ENCODE peak calls at places on chromosomes 1 and 21, in five cellular contexts. P is H9, B is T follicular helper cell, H is fibroblast of the conjunctiva, Y is EL. K is an unnamed sample.

GRCh38 chr1:225480825-225481434 is 53.1 kb upstream of the LBR start:
- DNase-seq in P (peak), B (peak), H (no peak), Y (peak), K (no peak)

GRCh38 chr21:15221799-15222386 is 157.1 kb upstream of the NRIP1 start:
- DNase-seq in P (peak), B (no peak), H (peak), Y (peak), K (no peak)

GRCh38 chr1:39269791-39270342 is 65.4 kb downstream of the MACF1 start:
- DNase-seq in P (no peak), B (no peak), H (peak), Y (peak), K (no peak)

GRCh38 chr1:78355646-78356045 is 135.1 kb upstream of the PTGFR start:
- DNase-seq in P (no peak), B (no peak), H (peak), Y (no peak), K (no peak)

GRCh38 chr1:18560692-18561091 is 70.0 kb upstream of the PAX7 start:
- DNase-seq in P (peak), B (no peak), H (no peak), Y (no peak), K (no peak)

GRCh38 chr1:1760345-1760650 is 18.0 kb downstream of the NADK start:
- DNase-seq in P (no peak), B (no peak), H (no peak), Y (no peak), K (no peak)

GRCh38 chr1:178684542-178685000 is 40.5 kb upstream of the RALGPS2 start:
- DNase-seq in P (no peak), B (no peak), H (peak), Y (peak), K (no peak)

GRCh38 chr1:93516164-93516563 is 68.2 kb downstream of the FNBP1L start:
- DNase-seq in P (no peak), B (no peak), H (no peak), Y (no peak), K (no peak)

GRCh38 chr1:118151312-118151937 is 33.6 kb downstream of the SPAG17 start:
- DNase-seq in P (peak), B (no peak), H (peak), Y (peak), K (peak)

GRCh38 chr1:246280551-246280950 is 226.5 kb downstream of the SMYD3 start:
- DNase-seq in P (no peak), B (no peak), H (peak), Y (peak), K (no peak)

GRCh38 chr1:220483700-220484099 is 44.2 kb upstream of the MARK1 start:
- DNase-seq in P (no peak), B (no peak), H (no peak), Y (no peak), K (no peak)

GRCh38 chr1:2258996-2259395 is 30.9 kb downstream of the SKI start:
- DNase-seq in P (no peak), B (peak), H (no peak), Y (no peak), K (peak)

GRCh38 chr1:117607471-117607870 is 1.6 kb downstream of the TENT5C start:
- DNase-seq in P (no peak), B (peak), H (no peak), Y (no peak), K (no peak)

GRCh38 chr1:3656450-3657095 is 4.3 kb downstream of the TP73 start:
- DNase-seq in P (no peak), B (no peak), H (no peak), Y (no peak), K (peak)

GRCh38 chr1:39109653-39110052 is 83.5 kb downstream of the NDUFS5 start:
- DNase-seq in P (no peak), B (no peak), H (no peak), Y (no peak), K (no peak)

GRCh38 chr1:198655464-198656121 is 16.8 kb downstream of the PTPRC start:
- DNase-seq in P (no peak), B (no peak), H (no peak), Y (peak), K (no peak)

GRCh38 chr1:30708361-30708728 is 15.0 kb downstream of the MATN1 start:
- DNase-seq in P (no peak), B (no peak), H (no peak), Y (no peak), K (no peak)

GRCh38 chr1:3564921-3565831 is 46.1 kb downstream of the MEGF6 start:
- DNase-seq in P (peak), B (no peak), H (no peak), Y (peak), K (no peak)

GRCh38 chr1:164733070-164733469 is 174.1 kb downstream of the PBX1 start:
- DNase-seq in P (no peak), B (no peak), H (no peak), Y (peak), K (no peak)

GRCh38 chr21:43911015-43911934 is 46.3 kb downstream of the AGPAT3 start:
- DNase-seq in P (no peak), B (no peak), H (no peak), Y (no peak), K (no peak)

GRCh38 chr21:37257526-37257966 is 9.6 kb downstream of the VPS26C start:
- DNase-seq in P (no peak), B (no peak), H (no peak), Y (peak), K (peak)

GRCh38 chr1:82225407-82226197 is 424.9 kb downstream of the ADGRL2 start:
- DNase-seq in P (no peak), B (no peak), H (peak), Y (peak), K (no peak)

GRCh38 chr21:28538987-28539622 is 453.6 kb downstream of the LTN1 start:
- DNase-seq in P (no peak), B (no peak), H (no peak), Y (peak), K (no peak)

GRCh38 chr1:92482665-92483441 is 3.9 kb downstream of the GFI1 start:
- DNase-seq in P (peak), B (peak), H (no peak), Y (peak), K (peak)

GRCh38 chr21:45514311-45515021 is 27.8 kb downstream of the SLC19A1 start:
- DNase-seq in P (no peak), B (no peak), H (no peak), Y (no peak), K (peak)

GRCh38 chr1:172005856-172006255 is 164.6 kb downstream of the DNM3 start:
- DNase-seq in P (no peak), B (no peak), H (no peak), Y (peak), K (no peak)

GRCh38 chr1:41689596-41689995 is 205.1 kb upstream of the EDN2 start:
- DNase-seq in P (no peak), B (no peak), H (no peak), Y (no peak), K (peak)

GRCh38 chr1:9859252-9860014 is 35.7 kb upstream of the CLSTN1 start:
- DNase-seq in P (no peak), B (no peak), H (no peak), Y (peak), K (no peak)

K was measured in Right ventricle myocardium superior.